ENCODE peak calls at places on chromosomes 13 and 19, in four cellular contexts. X, P, R and A are unnamed samples.

GRCh38 chr13:78121459-78122348 is 203.1 kb upstream of the EDNRB start:
- DNase-seq in X (no peak), P (no peak), R (peak), A (peak)

GRCh38 chr13:30708541-30708940 is 26.8 kb upstream of the ALOX5AP start:
- DNase-seq in X (no peak), P (no peak), R (no peak), A (peak)

GRCh38 chr19:30070198-30070969 is 128.3 kb downstream of the URI1 start:
- DNase-seq in X (no peak), P (peak), R (no peak), A (no peak)

GRCh38 chr13:101398920-101399319 is 17.4 kb downstream of the NALCN start:
- DNase-seq in X (no peak), P (no peak), R (no peak), A (peak)

GRCh38 chr13:26095846-26096245 is 44.0 kb upstream of the SHISA2 start:
- DNase-seq in X (no peak), P (no peak), R (no peak), A (no peak)

GRCh38 chr13:31119526-31119925 is 42.2 kb downstream of the HSPH1 start:
- DNase-seq in X (no peak), P (no peak), R (no peak), A (no peak)

GRCh38 chr19:13974073-13974472 is 21.8 kb downstream of the DCAF15 start:
- DNase-seq in X (peak), P (peak), R (peak), A (no peak)

GRCh38 chr13:68345963-68346362 is 1115.8 kb upstream of the PCDH9 start:
- DNase-seq in X (no peak), P (no peak), R (no peak), A (no peak)

GRCh38 chr13:49569993-49570689 is 15.2 kb downstream of the RCBTB1 start:
- DNase-seq in X (no peak), P (no peak), R (no peak), A (no peak)

GRCh38 chr13:43805071-43805468 is 18.3 kb upstream of the ENOX1 start:
- DNase-seq in X (no peak), P (no peak), R (peak), A (peak)

GRCh38 chr19:16624236-16624635 is 3.8 kb downstream of the MED26 start:
- DNase-seq in X (no peak), P (no peak), R (no peak), A (no peak)

GRCh38 chr19:2683430-2683995 is 19.0 kb downstream of the GNG7 start:
- DNase-seq in X (no peak), P (no peak), R (no peak), A (no peak)

GRCh38 chr13:95588721-95589120 is 36.2 kb downstream of the CLDN10 start:
- DNase-seq in X (no peak), P (no peak), R (no peak), A (peak)

GRCh38 chr19:1106841-1107654 is 3.3 kb downstream of the GPX4 start:
- DNase-seq in X (no peak), P (no peak), R (peak), A (peak)

GRCh38 chr19:57620673-57621348 is 6.8 kb downstream of the ZNF134 start:
- DNase-seq in X (no peak), P (no peak), R (peak), A (peak)

GRCh38 chr19:35437152-35437951 is 10.7 kb upstream of the FFAR2 start:
- DNase-seq in X (no peak), P (no peak), R (no peak), A (no peak)

GRCh38 chr19:1790054-1790762 is 21.9 kb downstream of the ATP8B3 start:
- DNase-seq in X (no peak), P (no peak), R (no peak), A (no peak)

GRCh38 chr19:31427857-31428256 is 78.6 kb upstream of the TSHZ3 start:
- DNase-seq in X (no peak), P (no peak), R (no peak), A (no peak)

GRCh38 chr13:27955192-27955591 is 13.9 kb downstream of the CDX2 start:
- DNase-seq in X (no peak), P (no peak), R (no peak), A (no peak)

GRCh38 chr13:25771641-25772478 is 280.0 kb downstream of the SHISA2 start:
- DNase-seq in X (peak), P (no peak), R (peak), A (no peak)

GRCh38 chr13:33235078-33235477 is 50.5 kb downstream of the STARD13 start:
- DNase-seq in X (no peak), P (no peak), R (no peak), A (peak)

GRCh38 chr13:100110269-100110668 is 21.4 kb downstream of the PCCA start:
- DNase-seq in X (no peak), P (no peak), R (no peak), A (no peak)

GRCh38 chr19:4115050-4115817 is 8.7 kb downstream of the MAP2K2 start:
- DNase-seq in X (no peak), P (no peak), R (no peak), A (no peak)

GRCh38 chr13:101655435-101655834 is 203.0 kb downstream of the ITGBL1 start:
- DNase-seq in X (no peak), P (no peak), R (no peak), A (no peak)

GRCh38 chr19:43798546-43799409 is 3.5 kb downstream of the LYPD5 start:
- DNase-seq in X (no peak), P (peak), R (peak), A (no peak)

GRCh38 chr19:45952691-45953505 is 20.8 kb downstream of the NOVA2 start:
- DNase-seq in X (peak), P (peak), R (peak), A (peak)

GRCh38 chr19:8607386-8607785 is 3.1 kb downstream of the ADAMTS10 start:
- DNase-seq in X (no peak), P (no peak), R (no peak), A (peak)

GRCh38 chr13:91383836-91384235 is 14.6 kb upstream of the GPC5 start:
- DNase-seq in X (no peak), P (no peak), R (no peak), A (no peak)

GRCh38 chr13:91384891-91385290 is 13.5 kb upstream of the GPC5 start:
- DNase-seq in X (no peak), P (no peak), R (no peak), A (no peak)

DNA sequence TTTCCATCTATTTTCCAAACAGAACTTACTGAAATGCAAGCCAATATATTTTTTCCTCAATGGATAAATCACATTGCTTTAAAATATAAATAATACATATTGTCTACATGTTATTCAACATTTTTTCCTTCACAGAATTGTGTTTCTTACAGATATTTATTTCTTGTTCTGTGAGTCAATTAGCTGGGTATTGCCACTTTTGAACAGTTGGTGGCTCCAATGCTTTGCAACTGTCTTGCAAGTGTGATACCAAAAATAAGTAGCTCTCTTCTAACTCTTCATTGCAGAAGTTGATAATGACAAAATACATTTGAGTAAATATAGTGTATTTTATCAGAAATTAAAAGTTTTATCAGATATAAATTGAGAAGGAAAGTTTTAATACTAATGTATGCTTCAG is 17.1 kb upstream of the GPC5 start:
- DNase-seq in X (no peak), P (no peak), R (no peak), A (peak)
- H4K5ac ChIP-seq in X (no peak), P (no peak), R (no peak), A (no peak)

GRCh38 chr13:113209336-113209879 is at the start of gene CUL4A:
- DNase-seq in X (no peak), P (peak), R (peak), A (peak)
- H4K5ac ChIP-seq in X (peak), P (no peak), R (no peak), A (peak)

GRCh38 chr13:71517004-71517403 is 350.0 kb downstream of the DACH1 start:
- DNase-seq in X (no peak), P (no peak), R (no peak), A (no peak)
- H4K5ac ChIP-seq in X (no peak), P (no peak), R (no peak), A (no peak)

DNA sequence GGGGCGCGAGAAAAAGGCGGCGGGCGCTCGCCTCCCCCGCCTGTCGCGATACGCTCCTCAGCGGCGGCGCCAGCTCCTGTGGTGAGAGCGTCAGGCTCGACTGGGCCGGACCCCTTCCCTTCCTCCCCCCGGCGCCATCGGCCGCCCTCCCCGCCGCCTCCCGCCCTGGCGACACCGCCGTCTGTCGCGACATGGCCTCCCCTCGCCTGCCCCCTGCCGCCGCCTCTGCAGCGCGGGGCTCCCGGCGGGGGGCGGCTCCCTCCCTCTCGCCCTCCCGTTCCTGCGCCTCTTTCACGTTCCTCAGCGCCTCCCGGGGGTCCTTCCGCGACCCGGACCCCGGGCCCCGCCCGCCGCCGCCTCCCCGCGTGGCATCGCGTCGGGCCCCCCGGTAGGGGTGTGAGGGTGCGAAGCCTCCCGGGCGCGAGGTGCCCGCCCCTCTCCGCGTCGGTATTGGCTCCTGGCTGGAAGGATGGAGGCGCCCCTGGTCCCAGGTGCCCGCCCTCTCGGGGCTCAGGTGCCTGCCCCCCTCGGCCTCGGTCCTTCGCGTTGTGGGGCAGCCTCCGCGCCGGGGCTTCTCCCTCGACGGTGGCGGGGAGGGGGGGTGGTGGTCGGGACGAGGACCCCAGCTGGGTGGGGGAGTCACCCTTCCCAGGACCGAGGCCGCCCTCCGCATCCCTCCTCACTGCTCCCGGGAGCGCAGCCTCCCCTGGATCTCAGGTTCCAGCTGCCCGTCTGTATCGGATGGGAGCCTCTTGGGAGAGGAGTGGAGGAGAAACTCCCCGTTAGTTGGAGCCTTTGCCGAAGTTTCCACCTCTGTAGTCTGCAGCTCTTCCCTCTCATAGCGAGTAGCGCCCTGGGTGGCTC is 583 bp downstream of the CNOT3 start:
- DNase-seq in X (no peak), P (no peak), R (peak), A (no peak)
- H4K5ac ChIP-seq in X (no peak), P (no peak), R (no peak), A (no peak)

GRCh38 chr13:59806801-59807200 is 356.9 kb downstream of the DIAPH3 start:
- DNase-seq in X (no peak), P (no peak), R (no peak), A (no peak)

GRCh38 chr13:59809564-59809963 is 354.2 kb downstream of the DIAPH3 start:
- DNase-seq in X (no peak), P (no peak), R (no peak), A (no peak)
- H4K5ac ChIP-seq in X (no peak), P (no peak), R (no peak), A (no peak)

DNA sequence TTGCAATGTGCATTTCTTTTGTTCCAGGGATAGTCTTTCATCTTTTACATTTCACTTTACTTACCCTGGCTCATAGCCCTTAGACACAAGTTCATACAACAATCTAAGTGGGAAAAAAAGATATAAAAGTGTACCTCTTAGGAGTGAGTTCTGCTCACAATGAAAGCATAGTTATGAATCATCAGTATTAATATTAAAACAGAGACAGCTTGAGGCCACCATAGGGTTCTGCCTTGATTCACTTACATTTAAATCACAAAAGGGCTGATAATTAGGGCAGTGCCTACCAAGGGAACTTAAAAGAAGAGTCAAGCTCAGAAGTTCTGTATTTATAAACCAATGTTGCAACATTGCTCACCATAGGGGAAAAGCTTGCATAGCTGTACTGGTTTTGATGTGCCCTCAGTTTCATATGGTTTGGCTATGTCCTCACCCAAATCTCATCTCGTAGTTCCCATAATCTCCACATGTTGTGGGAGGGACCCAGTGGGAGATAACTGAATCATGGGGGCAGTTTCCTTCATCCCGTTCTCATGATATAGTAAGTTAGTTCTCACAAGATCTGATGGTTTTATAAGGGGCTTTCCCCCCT is 73.7 kb downstream of the TNFRSF19 start:
- DNase-seq in X (no peak), P (no peak), R (no peak), A (no peak)
- H4K5ac ChIP-seq in X (no peak), P (no peak), R (no peak), A (no peak)

DNA sequence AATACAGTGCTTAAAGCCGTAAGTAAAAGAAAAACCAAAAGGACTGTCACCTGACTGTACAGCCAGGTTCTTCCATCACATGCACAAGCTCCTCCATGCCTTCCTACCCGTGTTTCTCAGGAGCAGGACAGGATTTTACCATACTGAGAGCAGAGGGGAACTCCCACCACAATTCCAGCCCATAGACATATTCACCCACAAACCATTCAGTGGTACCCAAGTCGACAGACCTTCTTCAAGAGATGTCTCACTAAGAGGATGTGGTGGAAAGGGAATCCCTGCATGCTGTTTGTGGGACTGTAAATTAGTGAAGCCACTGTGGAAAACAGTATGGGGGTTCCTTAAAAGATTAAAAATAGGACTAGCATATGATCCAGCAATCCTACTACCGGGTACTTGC is 66.9 kb upstream of the DOCK9 start:
- DNase-seq in X (no peak), P (no peak), R (no peak), A (no peak)
- H4K5ac ChIP-seq in X (no peak), P (no peak), R (no peak), A (peak)